ENCODE peak calls at places on chromosome 17, in ten cellular contexts. L is stomach, O is HCT116, W is breast epithelium, C is upper lobe of left lung, F is vagina, A is transverse colon, D is GM12892, M is suprapubic skin, J is prostate gland. X is an unnamed sample.

GRCh38 chr17:73308017-73308823 is 3.6 kb downstream of the CDC42EP4 start:
- DNase-seq in L (peak), O (peak), W (peak), C (no peak), F (no peak), A (peak), D (no peak), M (peak), J (peak), X (no peak)

GRCh38 chr17:43860927-43861622 is 14.1 kb downstream of the CD300LG start:
- DNase-seq in L (no peak), O (no peak), W (peak), C (no peak), F (no peak), A (no peak), D (no peak), M (no peak), J (no peak), X (no peak)

GRCh38 chr17:61815863-61816523 is 47.3 kb downstream of the BRIP1 start:
- DNase-seq in L (no peak), O (no peak), W (no peak), C (no peak), F (no peak), A (no peak), D (no peak), M (no peak), J (no peak), X (no peak)

GRCh38 chr17:4947411-4948165 is 742 bp downstream of the PFN1 start:
- DNase-seq in L (peak), O (no peak), W (peak), C (peak), F (no peak), A (peak), D (no peak), M (no peak), J (peak), X (no peak)

GRCh38 chr17:81578561-81579225 is 26.5 kb upstream of the FAAP100 start:
- DNase-seq in L (no peak), O (no peak), W (no peak), C (no peak), F (no peak), A (no peak), D (no peak), M (no peak), J (no peak), X (no peak)

GRCh38 chr17:34579017-34579946 is at the start of gene TMEM132E:
- DNase-seq in L (peak), O (no peak), W (peak), C (peak), F (no peak), A (peak), D (no peak), M (no peak), J (peak), X (no peak)

GRCh38 chr17:45692661-45693060 is 91.5 kb upstream of the CRHR1 start:
- DNase-seq in L (no peak), O (no peak), W (no peak), C (no peak), F (no peak), A (no peak), D (no peak), M (no peak), J (no peak), X (no peak)

GRCh38 chr17:41335747-41336146 is 14.9 kb downstream of the KRT33A start:
- DNase-seq in L (no peak), O (no peak), W (no peak), C (no peak), F (no peak), A (no peak), D (no peak), M (no peak), J (no peak), X (peak)

GRCh38 chr17:4142107-4142900 is 526 bp downstream of the ZZEF1 start:
- DNase-seq in L (peak), O (no peak), W (peak), C (peak), F (no peak), A (peak), D (no peak), M (peak), J (no peak), X (no peak)

GRCh38 chr17:19426631-19427030 is 15.6 kb downstream of the RNF112 start:
- DNase-seq in L (no peak), O (no peak), W (no peak), C (no peak), F (no peak), A (no peak), D (no peak), M (no peak), J (no peak), X (no peak)

GRCh38 chr17:59506907-59507726 is 58.3 kb upstream of the DHX40 start:
- DNase-seq in L (no peak), O (no peak), W (no peak), C (no peak), F (no peak), A (no peak), D (no peak), M (peak), J (no peak), X (no peak)

GRCh38 chr17:82222816-82223215 is 6.0 kb upstream of the SLC16A3 start:
- DNase-seq in L (no peak), O (no peak), W (no peak), C (no peak), F (no peak), A (no peak), D (no peak), M (no peak), J (no peak), X (no peak)

GRCh38 chr17:72004476-72005331 is 116.1 kb upstream of the SOX9 start:
- DNase-seq in L (no peak), O (no peak), W (no peak), C (no peak), F (no peak), A (no peak), D (no peak), M (no peak), J (no peak), X (no peak)

GRCh38 chr17:29945281-29945680 is 3.8 kb downstream of the EFCAB5 start:
- DNase-seq in L (no peak), O (no peak), W (no peak), C (no peak), F (no peak), A (no peak), D (no peak), M (no peak), J (no peak), X (no peak)

DNA sequence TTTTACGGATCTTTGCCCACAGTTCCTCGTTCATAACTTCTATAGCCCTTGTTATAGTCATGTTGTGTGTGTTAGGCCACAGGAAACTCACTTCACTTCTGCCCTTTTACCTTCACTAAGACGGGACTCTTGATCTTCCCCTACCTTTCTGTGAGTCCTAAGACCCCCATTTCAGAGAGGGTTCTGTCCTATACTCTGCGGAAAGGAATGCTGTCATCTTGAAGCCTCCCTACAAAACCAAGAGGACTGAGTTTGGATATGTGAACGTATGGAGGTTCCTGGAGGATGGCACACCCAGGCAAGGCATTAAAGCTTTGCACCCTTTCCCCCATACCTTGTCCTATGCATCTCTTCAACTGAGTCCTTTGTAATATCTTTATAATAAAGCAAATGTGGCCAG is 3.7 kb downstream of the UBB start:
- DNase-seq in L (no peak), O (no peak), W (no peak), C (no peak), F (no peak), A (no peak), D (no peak), M (no peak), J (no peak), X (no peak)
- TF ChIP-seq POLR2AphosphoS5 in L (no peak), O (no peak), W (no peak), C (no peak), F (no peak), A (no peak), D (no peak), M (no peak), J (no peak), X (no peak)

GRCh38 chr17:75693500-75694481 is 26.7 kb downstream of the SAP30BP start:
- DNase-seq in L (no peak), O (peak), W (peak), C (peak), F (peak), A (peak), D (no peak), M (peak), J (peak), X (peak)
- TF ChIP-seq POLR2A in L (no peak), O (no peak), W (no peak), C (no peak), F (no peak), A (no peak), D (no peak), M (no peak), J (peak), X (no peak)

DNA sequence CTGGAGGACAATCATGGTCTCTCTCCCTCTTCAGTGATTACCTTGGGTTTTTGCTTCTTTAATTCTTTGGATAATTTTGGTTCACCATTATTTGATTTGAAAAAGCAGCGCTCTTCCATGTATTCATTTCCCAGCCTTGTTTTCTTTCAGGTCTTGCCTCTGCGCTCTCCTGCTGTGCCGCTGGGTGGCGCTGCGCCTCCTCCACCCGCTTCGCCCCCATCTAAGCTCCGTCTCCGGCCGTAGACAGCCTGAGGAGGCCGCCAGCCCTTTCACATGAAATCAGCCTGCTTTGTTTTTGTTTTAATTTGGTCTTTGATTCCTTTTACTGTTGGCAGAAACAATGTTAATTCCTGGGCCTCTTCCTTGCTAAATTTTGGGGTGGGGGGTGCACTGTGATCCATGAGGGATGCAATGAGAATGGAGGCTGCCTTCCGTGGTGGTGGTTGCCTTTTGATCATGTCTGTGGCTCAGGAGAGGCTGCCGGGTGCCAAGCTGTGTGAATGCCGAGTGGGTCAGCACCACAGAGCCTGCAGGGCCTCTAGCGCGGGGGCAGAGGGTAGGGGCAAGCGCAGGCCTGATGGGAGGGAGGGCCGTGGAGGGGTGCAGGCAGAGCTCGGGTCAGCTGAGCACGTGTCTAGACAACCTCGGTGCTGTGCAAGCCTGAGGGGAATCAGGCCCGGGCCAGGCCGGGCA is 64.1 kb downstream of the PLD6 start:
- DNase-seq in L (no peak), O (no peak), W (peak), C (peak), F (no peak), A (no peak), D (peak), M (no peak), J (peak), X (no peak)
- TF ChIP-seq POLR2AphosphoS5 in L (no peak), O (no peak), W (no peak), C (no peak), F (peak), A (no peak), D (no peak), M (no peak), J (peak), X (peak)

GRCh38 chr17:50944054-50944901 is 78.1 kb upstream of the TOB1 start:
- DNase-seq in L (peak), O (no peak), W (peak), C (peak), F (peak), A (peak), D (peak), M (peak), J (peak), X (no peak)
- TF ChIP-seq POLR2A in L (no peak), O (peak), W (no peak), C (peak), F (no peak), A (peak), D (no peak), M (no peak), J (peak), X (peak)

DNA sequence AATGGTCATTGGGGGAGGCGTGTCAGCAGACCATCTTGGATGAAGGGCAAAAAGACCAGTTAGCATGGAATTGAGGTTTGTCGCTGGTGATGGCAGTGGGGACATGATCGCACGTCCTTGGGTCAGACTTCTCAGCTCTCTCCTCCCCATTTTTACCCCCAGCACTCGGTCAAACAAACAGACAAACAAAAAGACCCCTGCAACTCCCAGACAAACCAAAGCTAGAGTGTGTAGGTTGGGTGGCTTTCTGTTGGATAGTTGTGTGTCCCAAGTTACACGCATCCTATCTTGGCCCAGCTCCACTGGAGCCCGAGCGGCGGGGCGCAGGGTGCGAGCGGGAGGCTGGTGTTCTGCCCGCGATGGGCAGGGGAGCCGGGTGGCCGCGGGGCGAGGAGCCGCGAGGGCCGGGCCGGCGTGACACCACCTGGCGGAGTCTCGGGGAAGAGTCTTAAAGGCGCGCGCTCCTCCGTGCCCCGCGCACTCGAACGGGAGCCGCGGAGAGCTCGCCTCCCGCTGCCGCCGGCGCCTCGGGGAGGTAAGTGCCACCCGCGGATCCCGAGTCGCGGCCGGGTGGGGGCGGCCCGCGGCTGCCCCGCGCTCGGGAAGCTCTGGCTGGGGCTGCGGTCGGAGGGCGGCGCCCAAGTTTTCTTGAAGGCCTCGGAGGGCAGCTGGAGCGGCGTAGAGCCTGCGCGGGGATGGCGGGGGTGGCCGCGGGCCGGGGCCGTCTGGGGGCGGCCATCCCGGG is 18.5 kb upstream of the NTN1 start:
- DNase-seq in L (no peak), O (no peak), W (no peak), C (peak), F (no peak), A (no peak), D (peak), M (no peak), J (peak), X (no peak)
- TF ChIP-seq POLR2AphosphoS5 in L (no peak), O (no peak), W (no peak), C (no peak), F (no peak), A (no peak), D (no peak), M (no peak), J (no peak), X (peak)

DNA sequence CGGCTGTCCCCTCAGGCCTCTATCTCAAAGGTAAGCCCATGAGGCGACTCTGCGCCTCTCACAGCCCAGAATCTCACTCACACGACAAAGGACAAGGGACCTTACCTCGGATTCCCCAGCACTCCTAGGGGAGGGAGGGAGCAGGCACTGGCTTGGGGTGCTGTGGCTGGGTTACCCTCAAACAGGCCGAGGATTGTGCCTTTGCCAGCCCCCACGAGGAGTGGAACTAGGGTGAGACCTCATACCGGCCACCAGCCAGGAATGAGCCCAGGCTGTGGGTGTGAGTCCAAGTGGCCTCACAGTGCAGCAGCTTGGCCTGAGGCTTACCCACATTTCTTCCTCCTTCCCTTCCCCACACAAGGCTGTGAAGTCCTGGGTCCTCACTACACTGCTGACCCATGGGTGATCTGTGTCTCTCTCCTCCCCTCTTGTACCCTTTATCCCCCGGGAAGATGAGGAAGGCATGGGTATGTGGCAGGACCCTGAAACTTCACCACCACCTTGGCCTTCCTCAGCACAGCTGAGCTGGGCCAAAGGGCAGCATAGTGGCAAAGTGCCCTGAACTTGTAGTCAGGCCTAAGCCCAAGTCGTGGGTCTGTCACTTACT is 5.9 kb downstream of the PROCA1 start:
- DNase-seq in L (no peak), O (no peak), W (no peak), C (no peak), F (no peak), A (no peak), D (no peak), M (no peak), J (no peak), X (no peak)
- TF ChIP-seq POLR2A in L (no peak), O (no peak), W (no peak), C (no peak), F (no peak), A (no peak), D (no peak), M (no peak), J (no peak), X (no peak)

DNA sequence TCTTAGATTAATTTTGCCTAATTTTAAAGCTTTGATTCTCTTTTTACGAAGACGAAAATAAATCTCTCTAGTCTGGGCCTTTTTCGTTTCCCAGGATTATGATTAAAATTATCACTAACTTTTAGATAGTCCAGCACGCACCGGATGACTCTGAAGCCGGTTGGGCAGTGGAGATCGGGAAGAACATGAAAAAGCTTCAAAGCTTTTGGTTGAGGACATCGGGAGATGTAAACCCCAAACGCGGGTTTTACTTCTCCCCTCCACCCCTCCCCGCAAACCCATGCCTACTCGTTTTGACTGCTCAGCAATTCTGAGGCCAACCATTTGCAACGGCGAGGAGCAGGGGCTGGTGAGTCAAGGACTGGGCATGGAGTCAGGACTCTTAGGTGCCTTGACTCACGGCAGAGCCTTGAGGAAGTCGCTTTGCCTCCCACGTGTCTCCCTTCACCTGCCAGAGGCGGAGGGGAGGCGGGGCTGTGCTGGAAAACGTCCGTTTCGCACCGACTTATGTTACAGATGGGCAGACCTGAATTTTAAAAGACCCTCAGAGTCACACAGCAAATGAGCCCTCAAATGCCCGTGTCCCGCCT is 989 bp upstream of the DUSP14 start:
- DNase-seq in L (peak), O (peak), W (peak), C (no peak), F (peak), A (peak), D (peak), M (peak), J (peak), X (peak)
- TF ChIP-seq POLR2AphosphoS5 in L (peak), O (peak), W (peak), C (peak), F (no peak), A (peak), D (no peak), M (peak), J (peak), X (peak)

GRCh38 chr17:49191407-49191916 is 18.9 kb downstream of the GNGT2 start:
- DNase-seq in L (no peak), O (no peak), W (no peak), C (no peak), F (no peak), A (no peak), D (no peak), M (no peak), J (no peak), X (no peak)

GRCh38 chr17:49193513-49194296 is 16.7 kb downstream of the GNGT2 start:
- DNase-seq in L (peak), O (peak), W (peak), C (no peak), F (no peak), A (peak), D (no peak), M (peak), J (peak), X (no peak)

GRCh38 chr17:49190932-49191331 is 19.4 kb downstream of the GNGT2 start:
- DNase-seq in L (no peak), O (no peak), W (no peak), C (peak), F (no peak), A (no peak), D (no peak), M (no peak), J (no peak), X (no peak)

GRCh38 chr17:49194297-49194607 is 16.1 kb downstream of the GNGT2 start:
- DNase-seq in L (no peak), O (no peak), W (no peak), C (no peak), F (no peak), A (no peak), D (no peak), M (no peak), J (no peak), X (no peak)

DNA sequence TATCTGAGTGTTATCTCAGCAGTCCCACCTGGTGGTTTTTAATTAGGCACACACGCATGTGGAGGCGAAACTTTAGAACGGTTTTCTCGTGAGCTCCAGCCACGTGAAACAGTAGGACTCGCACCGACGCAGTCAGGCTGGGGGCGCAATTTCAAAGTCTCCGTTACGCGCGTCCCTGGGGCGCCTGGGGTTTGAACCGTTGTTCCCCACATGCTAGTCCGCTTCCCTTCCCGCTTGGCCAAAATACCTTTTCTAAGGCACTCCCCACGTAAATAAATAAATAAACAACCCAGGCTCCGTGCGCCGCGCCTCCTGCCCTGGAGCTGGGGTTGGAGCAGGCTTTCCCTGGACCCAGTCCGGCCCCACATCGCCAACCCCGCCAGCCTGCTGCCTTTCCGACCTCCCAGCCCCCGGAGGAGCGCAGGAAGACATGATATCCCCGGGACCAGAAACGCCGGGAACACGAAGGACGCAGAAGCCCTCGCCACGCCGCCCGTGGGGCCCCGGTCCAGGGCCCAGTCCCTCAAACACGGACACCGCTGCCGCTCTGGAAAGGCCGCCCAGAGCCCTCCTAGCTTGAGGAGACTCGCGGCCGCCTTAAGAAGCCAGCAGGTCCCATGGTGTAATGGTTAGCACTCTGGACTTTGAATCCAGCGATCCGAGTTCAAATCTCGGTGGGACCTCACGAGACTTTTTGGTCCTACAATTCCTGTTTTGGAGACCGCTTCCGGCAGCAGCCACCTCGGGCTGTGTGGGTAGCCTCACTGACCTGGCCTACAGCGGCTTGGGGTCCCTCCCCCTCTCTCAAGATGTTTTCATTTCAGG is 18.2 kb downstream of the GNGT2 start:
- DNase-seq in L (peak), O (peak), W (peak), C (peak), F (peak), A (peak), D (peak), M (peak), J (peak), X (peak)
- TF ChIP-seq POLR2A in L (no peak), O (no peak), W (no peak), C (peak), F (peak), A (peak), D (peak), M (no peak), J (peak), X (peak)